ENCODE peak calls at places on chromosomes 5 and 9, in five cellular contexts. Z is AG04450; P is GM19239; O is choroid plexus epithelial cell; I is CD8-positive, alpha-beta memory T cell. T is an unnamed sample.

GRCh38 chr9:78296208-78296892 is 575 bp upstream of the PSAT1 start:
- DNase-seq in O (peak), Z (no peak), P (no peak), I (no peak), T (no peak)

GRCh38 chr9:133812941-133813748 is 75.0 kb upstream of the SARDH start:
- DNase-seq in O (no peak), I (no peak), P (no peak), Z (no peak), T (no peak)

GRCh38 chr5:92364986-92365550 is 982.0 kb upstream of the ARRDC3 start:
- DNase-seq in Z (no peak), P (no peak), I (no peak), O (peak), T (no peak)

GRCh38 chr5:98928802-98929122 is at the start of gene CHD1:
- DNase-seq in O (peak), P (peak), Z (no peak), I (peak), T (peak)

GRCh38 chr5:78824826-78825225 is 160.3 kb downstream of the ARSB start:
- DNase-seq in I (no peak), P (no peak), O (no peak), Z (no peak), T (no peak)

GRCh38 chr9:112384219-112384618 is 4.3 kb downstream of the HSDL2 start:
- DNase-seq in Z (no peak), P (no peak), I (no peak), O (no peak), T (no peak)

GRCh38 chr5:172873513-172873912 is 39.5 kb downstream of the ERGIC1 start:
- DNase-seq in O (no peak), P (no peak), I (no peak), Z (no peak), T (no peak)

GRCh38 chr9:70177121-70177520 is 81.7 kb upstream of the SMC5 start:
- DNase-seq in I (no peak), O (no peak), P (no peak), Z (no peak), T (no peak)

GRCh38 chr5:141100243-141100805 is at the start of gene PCDHB3:
- DNase-seq in P (no peak), Z (no peak), I (no peak), O (peak), T (no peak)

GRCh38 chr5:158435161-158435616 is 576.2 kb upstream of the CLINT1 start:
- DNase-seq in I (no peak), P (no peak), O (peak), Z (no peak), T (no peak)

GRCh38 chr5:175733017-175733416 is 75.1 kb downstream of the HRH2 start:
- DNase-seq in Z (no peak), O (no peak), I (no peak), P (no peak), T (no peak)

GRCh38 chr9:1941989-1942388 is 73.2 kb upstream of the SMARCA2 start:
- DNase-seq in Z (no peak), P (no peak), O (peak), I (no peak), T (no peak)

GRCh38 chr9:77738932-77739331 is 90.8 kb upstream of the GNA14 start:
- DNase-seq in P (no peak), O (no peak), I (no peak), Z (no peak), T (no peak)

GRCh38 chr9:127886401-127886972 is 9.0 kb upstream of the AK1 start:
- DNase-seq in Z (no peak), O (no peak), I (no peak), P (no peak), T (no peak)

T was measured in effector memory CD4-positive, alpha-beta T cell.